ENCODE peak calls at places on chromosome 13, in five cellular contexts. H is fibroblast of pulmonary artery, L is lung, G is body of pancreas, X is MM.1S. D is an unnamed sample.

GRCh38 chr13:95924389-95924994 is 128.7 kb downstream of the UGGT2 start:
- DNase-seq in H (peak), L (no peak), G (no peak), X (no peak), D (no peak)

GRCh38 chr13:36244990-36245389 is 30.6 kb upstream of the SOHLH2 start:
- DNase-seq in H (no peak), L (no peak), G (no peak), X (no peak), D (no peak)

GRCh38 chr13:22883961-22884360 is 296.8 kb upstream of the SGCG start:
- DNase-seq in H (no peak), L (no peak), G (no peak), X (no peak), D (no peak)

GRCh38 chr13:112071011-112071901 is 4.3 kb downstream of the SOX1 start:
- DNase-seq in H (no peak), L (no peak), G (no peak), X (no peak), D (no peak)

GRCh38 chr13:31361673-31362072 is 161.9 kb downstream of the B3GLCT start:
- DNase-seq in H (peak), L (no peak), G (no peak), X (no peak), D (no peak)

GRCh38 chr13:110911880-110912279 is 3.0 kb downstream of the ANKRD10 start:
- DNase-seq in H (no peak), L (no peak), G (no peak), X (no peak), D (no peak)

GRCh38 chr13:99312493-99312883 is 5.3 kb upstream of the GPR183 start:
- DNase-seq in H (peak), L (peak), G (peak), X (no peak), D (no peak)

GRCh38 chr13:111602874-111603273 is 282.4 kb downstream of the TEX29 start:
- DNase-seq in H (no peak), L (no peak), G (no peak), X (no peak), D (no peak)

GRCh38 chr13:95155093-95155492 is 146.2 kb downstream of the ABCC4 start:
- DNase-seq in H (peak), L (no peak), G (no peak), X (no peak), D (no peak)

GRCh38 chr13:33369073-33369472 is 83.5 kb upstream of the STARD13 start:
- DNase-seq in H (no peak), L (no peak), G (no peak), X (no peak), D (no peak)

GRCh38 chr13:39600766-39601165 is 2.2 kb downstream of the LHFPL6 start:
- DNase-seq in H (peak), L (no peak), G (no peak), X (no peak), D (no peak)

GRCh38 chr13:97279913-97280312 is 57.8 kb downstream of the MBNL2 start:
- DNase-seq in H (peak), L (no peak), G (no peak), X (no peak), D (no peak)

GRCh38 chr13:101289764-101290163 is 126.5 kb downstream of the NALCN start:
- DNase-seq in H (peak), L (no peak), G (no peak), X (no peak), D (no peak)

GRCh38 chr13:21256351-21256761 is 79.9 kb downstream of the MRPL57 start:
- DNase-seq in H (no peak), L (no peak), G (no peak), X (peak), D (no peak)

GRCh38 chr13:105530468-105530867 is 1005.0 kb downstream of the EFNB2 start:
- DNase-seq in H (no peak), L (no peak), G (no peak), X (no peak), D (no peak)

GRCh38 chr13:49898792-49899191 is 37.3 kb downstream of the SPRYD7 start:
- DNase-seq in H (no peak), L (no peak), G (no peak), X (no peak), D (no peak)

GRCh38 chr13:87274209-87274819 is 396.9 kb upstream of the SLITRK5 start:
- DNase-seq in H (peak), L (peak), G (peak), X (peak), D (no peak)

GRCh38 chr13:55553736-55554135 is 1587.0 kb upstream of the PRR20A start:
- DNase-seq in H (no peak), L (no peak), G (no peak), X (no peak), D (no peak)

GRCh38 chr13:26880741-26881140 is 120.2 kb upstream of the GPR12 start:
- DNase-seq in H (no peak), L (no peak), G (no peak), X (no peak), D (no peak)

GRCh38 chr13:27922974-27923612 is 3.3 kb downstream of the PDX1 start:
- DNase-seq in H (no peak), L (no peak), G (no peak), X (no peak), D (no peak)

GRCh38 chr13:109744512-109745051 is 41.8 kb downstream of the IRS2 start:
- DNase-seq in H (peak), L (no peak), G (peak), X (no peak), D (no peak)

GRCh38 chr13:33452873-33453558 is 167.5 kb upstream of the STARD13 start:
- DNase-seq in H (no peak), L (no peak), G (no peak), X (no peak), D (no peak)

GRCh38 chr13:85693889-85694511 is 105.2 kb downstream of the SLITRK6 start:
- DNase-seq in H (no peak), L (no peak), G (no peak), X (no peak), D (no peak)

GRCh38 chr13:111431241-111431640 is 110.8 kb downstream of the TEX29 start:
- DNase-seq in H (no peak), L (no peak), G (no peak), X (no peak), D (no peak)

GRCh38 chr13:51950722-51951121 is 60.5 kb downstream of the ATP7B start:
- DNase-seq in H (peak), L (no peak), G (no peak), X (no peak), D (no peak)

GRCh38 chr13:31334994-31335549 is 135.3 kb downstream of the B3GLCT start:
- DNase-seq in H (no peak), L (no peak), G (no peak), X (no peak), D (no peak)

GRCh38 chr13:43664700-43665191 is 122.0 kb downstream of the ENOX1 start:
- DNase-seq in H (peak), L (no peak), G (peak), X (peak), D (no peak)

GRCh38 chr13:43085545-43085944 is 62.2 kb downstream of the DNAJC15 start:
- DNase-seq in H (peak), L (no peak), G (no peak), X (no peak), D (no peak)

GRCh38 chr13:74162135-74162534 is 27.9 kb upstream of the KLF12 start:
- DNase-seq in H (no peak), L (no peak), G (no peak), X (no peak), D (no peak)
- H3K4me3 ChIP-seq in H (no peak), L (no peak), G (no peak), X (no peak), D (no peak)

DNA sequence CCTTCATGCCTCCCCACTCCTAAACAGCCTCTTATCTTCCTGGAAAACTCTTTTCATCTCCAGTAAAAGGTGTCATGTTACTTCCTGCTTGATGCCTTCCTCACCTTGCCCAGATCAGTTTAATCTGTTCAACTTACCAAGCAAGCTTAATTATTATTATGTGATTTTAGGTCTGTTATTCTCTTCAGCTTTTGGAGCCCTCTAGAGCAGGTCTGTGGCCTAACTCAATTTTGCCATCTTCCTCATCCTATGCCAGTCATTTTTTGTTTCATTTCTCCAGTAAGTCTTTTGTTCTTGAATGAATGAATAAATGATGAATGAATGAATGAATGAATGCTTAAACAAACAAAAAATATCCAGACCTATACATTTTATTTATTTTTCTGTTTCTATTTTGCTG is 528.3 kb downstream of the DCT start:
- DNase-seq in H (peak), L (no peak), G (no peak), X (no peak), D (no peak)
- TF ChIP-seq CTCF in H (peak), L (no peak), G (no peak), X (peak), D (no peak)

GRCh38 chr13:40933508-40933907 is 85.6 kb downstream of the ELF1 start:
- DNase-seq in H (no peak), L (no peak), G (no peak), X (peak), D (no peak)
- H3K4me3 ChIP-seq in H (no peak), L (no peak), G (no peak), X (no peak), D (no peak)

GRCh38 chr13:58190578-58190977 is 559.0 kb downstream of the PCDH17 start:
- DNase-seq in H (peak), L (no peak), G (no peak), X (no peak), D (no peak)

GRCh38 chr13:58191754-58192153 is 560.2 kb downstream of the PCDH17 start:
- DNase-seq in H (no peak), L (no peak), G (no peak), X (no peak), D (no peak)
- TF ChIP-seq CTCF in H (no peak), L (no peak), G (no peak), X (no peak), D (no peak)